ENCODE peak calls at places on chromosome 13, in four cellular contexts. H, Q, L and A are unnamed samples.

GRCh38 chr13:114100446-114101320 is 31.7 kb downstream of the RASA3 start:
- DNase-seq in H (no peak), Q (peak), L (peak), A (peak)

GRCh38 chr13:86591862-86592261 is 792.6 kb upstream of the SLITRK6 start:
- DNase-seq in H (no peak), Q (no peak), L (peak), A (no peak)

GRCh38 chr13:23922005-23922932 is 25.0 kb upstream of the C1QTNF9B start:
- DNase-seq in H (no peak), Q (no peak), L (peak), A (no peak)

GRCh38 chr13:48573213-48573612 is 40.3 kb upstream of the RCBTB2 start:
- DNase-seq in H (no peak), Q (no peak), L (peak), A (no peak)

GRCh38 chr13:36801035-36801434 is 18.0 kb upstream of the RFXAP start:
- DNase-seq in H (no peak), Q (no peak), L (no peak), A (no peak)

GRCh38 chr13:34076319-34076718 is 258.4 kb downstream of the RFC3 start:
- DNase-seq in H (no peak), Q (no peak), L (no peak), A (no peak)

GRCh38 chr13:41941174-41941573 is 19.7 kb downstream of the VWA8 start:
- DNase-seq in H (no peak), Q (no peak), L (peak), A (no peak)

GRCh38 chr13:105937451-105937850 is 598.0 kb downstream of the EFNB2 start:
- DNase-seq in H (no peak), Q (no peak), L (no peak), A (no peak)

GRCh38 chr13:101303512-101303911 is 112.8 kb downstream of the NALCN start:
- DNase-seq in H (no peak), Q (no peak), L (no peak), A (no peak)

GRCh38 chr13:51933466-51934058 is 71.8 kb downstream of the CCDC70 start:
- DNase-seq in H (no peak), Q (no peak), L (no peak), A (no peak)

GRCh38 chr13:87669379-87669978 is 1.7 kb upstream of the SLITRK5 start:
- DNase-seq in H (peak), Q (no peak), L (peak), A (no peak)

GRCh38 chr13:42899266-42899665 is 92.8 kb downstream of the EPSTI1 start:
- DNase-seq in H (no peak), Q (no peak), L (no peak), A (no peak)

GRCh38 chr13:76647550-76647949 is 238.7 kb downstream of the KCTD12 start:
- DNase-seq in H (no peak), Q (no peak), L (no peak), A (no peak)

GRCh38 chr13:46377554-46377953 is 9.5 kb downstream of the RUBCNL start:
- DNase-seq in H (peak), Q (no peak), L (no peak), A (no peak)

GRCh38 chr13:40494932-40495619 is 171.4 kb downstream of the FOXO1 start:
- DNase-seq in H (no peak), Q (no peak), L (no peak), A (no peak)

GRCh38 chr13:108020027-108020426 is 195.3 kb downstream of the LIG4 start:
- DNase-seq in H (no peak), Q (no peak), L (no peak), A (no peak)

GRCh38 chr13:27942972-27943371 is 23.2 kb downstream of the PDX1 start:
- DNase-seq in H (no peak), Q (no peak), L (no peak), A (no peak)

GRCh38 chr13:74761794-74762193 is 627.6 kb upstream of the KLF12 start:
- DNase-seq in H (no peak), Q (no peak), L (peak), A (no peak)

GRCh38 chr13:24039621-24040475 is 120.7 kb upstream of the SPATA13 start:
- DNase-seq in H (no peak), Q (no peak), L (no peak), A (no peak)

GRCh38 chr13:80339841-80340642 is 884 bp downstream of the SPRY2 start:
- DNase-seq in H (no peak), Q (peak), L (peak), A (peak)

GRCh38 chr13:70905035-70905434 is 796.8 kb upstream of the KLHL1 start:
- DNase-seq in H (no peak), Q (no peak), L (peak), A (no peak)

GRCh38 chr13:52615817-52616216 is 26.4 kb upstream of the HNRNPA1L2 start:
- DNase-seq in H (peak), Q (no peak), L (no peak), A (no peak)

GRCh38 chr13:40026741-40027140 is 371.3 kb downstream of the COG6 start:
- DNase-seq in H (no peak), Q (no peak), L (no peak), A (no peak)

GRCh38 chr13:46137627-46138026 is 32.8 kb upstream of the CPB2 start:
- DNase-seq in H (no peak), Q (no peak), L (no peak), A (no peak)

GRCh38 chr13:99392126-99392805 is 85.1 kb upstream of the GPR183 start:
- DNase-seq in H (no peak), Q (no peak), L (no peak), A (no peak)

DNA sequence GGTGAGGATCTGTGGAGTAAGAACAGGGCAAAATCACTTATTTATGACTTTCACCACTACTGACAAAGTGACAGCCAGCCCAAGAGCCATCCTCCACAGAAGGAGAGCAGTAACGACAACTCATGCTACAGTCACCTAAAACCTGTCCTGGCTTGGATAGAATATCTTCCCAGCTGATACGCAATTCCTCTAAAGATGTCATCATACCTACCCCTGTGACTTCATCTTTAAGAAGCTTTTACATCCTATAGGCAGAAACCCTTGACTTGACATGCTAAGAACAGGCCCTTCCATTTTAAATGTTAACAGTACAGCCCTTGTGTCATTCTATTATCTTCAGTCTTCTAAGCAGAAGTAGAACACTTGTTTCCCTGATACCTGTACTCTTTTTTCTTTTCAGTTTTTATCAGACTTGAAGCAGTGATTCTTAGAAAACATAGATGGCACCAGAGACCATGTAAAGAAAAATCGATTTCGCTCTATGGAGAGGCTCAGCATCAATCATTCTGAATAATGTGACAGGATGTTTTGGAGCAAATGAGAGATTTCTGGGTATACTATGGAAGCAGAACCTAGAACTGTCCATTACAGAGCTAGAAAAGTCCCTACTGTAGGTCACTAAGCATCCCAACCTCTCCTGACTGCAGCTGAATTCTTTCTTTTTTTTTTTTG is 20.1 kb downstream of the STOML3 start:
- DNase-seq in H (no peak), Q (no peak), L (no peak), A (no peak)
- TF ChIP-seq CTCF in H (no peak), Q (no peak), L (no peak), A (no peak)

DNA sequence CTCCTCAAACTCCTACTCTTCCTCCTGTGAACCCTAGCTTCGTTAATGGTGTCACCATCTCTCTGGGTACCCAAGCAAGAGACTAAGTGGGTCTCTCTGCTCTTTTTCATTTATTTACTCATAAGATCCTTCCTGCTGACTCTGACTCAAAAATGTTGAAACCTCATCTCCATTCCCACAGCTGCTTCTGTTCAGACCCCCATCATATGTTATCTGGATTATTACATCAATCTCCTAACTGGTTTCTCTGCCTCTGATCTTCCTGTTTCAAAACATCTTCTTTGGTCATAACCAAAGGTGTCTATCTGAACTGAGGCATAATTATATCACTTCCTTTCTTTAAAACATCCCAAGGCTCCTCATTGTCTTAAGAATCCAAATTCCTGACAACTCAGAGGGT is 2.0 kb upstream of the MEDAG start:
- DNase-seq in H (no peak), Q (no peak), L (peak), A (no peak)
- H3K4me3 ChIP-seq in H (no peak), Q (no peak), L (no peak), A (no peak)

GRCh38 chr13:26221721-26222522 is at the start of gene RNF6:
- DNase-seq in H (peak), Q (peak), L (peak), A (peak)
- TF ChIP-seq CTCF in H (peak), Q (no peak), L (no peak), A (peak)

GRCh38 chr13:96903085-96903484 is 91.2 kb downstream of the OXGR1 start:
- DNase-seq in H (no peak), Q (no peak), L (no peak), A (no peak)

GRCh38 chr13:96899946-96900345 is 94.3 kb downstream of the OXGR1 start:
- DNase-seq in H (no peak), Q (no peak), L (no peak), A (no peak)

GRCh38 chr13:96898212-96898611 is 96.1 kb downstream of the OXGR1 start:
- DNase-seq in H (no peak), Q (no peak), L (peak), A (no peak)

GRCh38 chr13:96900992-96901391 is 93.3 kb downstream of the OXGR1 start:
- DNase-seq in H (no peak), Q (no peak), L (no peak), A (no peak)

GRCh38 chr13:96898855-96899254 is 95.4 kb downstream of the OXGR1 start:
- DNase-seq in H (no peak), Q (no peak), L (no peak), A (no peak)
- H3K4me3 ChIP-seq in H (no peak), Q (no peak), L (no peak), A (no peak)